ENCODE peak calls at places on chromosomes 7 and 10, in seven cellular contexts. E, L, V, R, M, C and Z are unnamed samples.

GRCh38 chr10:24209946-24210491 is 1.1 kb downstream of the KIAA1217 start:
- DNase-seq in E (no peak), L (peak), V (no peak), R (no peak), M (peak), C (peak), Z (peak)

GRCh38 chr10:30687698-30688213 is 58.2 kb upstream of the LYZL2 start:
- DNase-seq in E (peak), L (peak), V (peak), R (peak), M (no peak), C (peak), Z (peak)

GRCh38 chr7:129923709-129924108 is 29.1 kb downstream of the UBE2H start:
- DNase-seq in E (no peak), L (peak), V (no peak), R (no peak), M (peak), C (peak), Z (peak)

GRCh38 chr7:70116244-70116643 is 518.0 kb downstream of the AUTS2 start:
- DNase-seq in E (no peak), L (no peak), V (no peak), R (no peak), M (no peak), C (no peak), Z (no peak)

GRCh38 chr10:87752571-87752970 is 65.5 kb downstream of the ATAD1 start:
- DNase-seq in E (no peak), L (peak), V (no peak), R (no peak), M (peak), C (peak), Z (no peak)

GRCh38 chr7:145269418-145270161 is 433.7 kb upstream of the TPK1 start:
- DNase-seq in E (no peak), L (no peak), V (no peak), R (no peak), M (no peak), C (no peak), Z (peak)

GRCh38 chr10:132722391-132722790 is 63.6 kb downstream of the NKX6-2 start:
- DNase-seq in E (no peak), L (no peak), V (no peak), R (no peak), M (peak), C (no peak), Z (no peak)

GRCh38 chr7:69738396-69738889 is 140.2 kb downstream of the AUTS2 start:
- DNase-seq in E (peak), L (no peak), V (peak), R (no peak), M (peak), C (peak), Z (peak)

GRCh38 chr7:100681491-100682227 is 8.1 kb downstream of the GNB2 start:
- DNase-seq in E (no peak), L (no peak), V (no peak), R (no peak), M (no peak), C (no peak), Z (no peak)

GRCh38 chr7:28953628-28954027 is 4.5 kb downstream of the TRIL start:
- DNase-seq in E (peak), L (peak), V (no peak), R (no peak), M (peak), C (peak), Z (peak)

GRCh38 chr10:11411926-11412545 is 199.4 kb downstream of the USP6NL start:
- DNase-seq in E (peak), L (no peak), V (no peak), R (no peak), M (no peak), C (peak), Z (no peak)